ENCODE peak calls at places on chromosomes 3 and 15, in seven cellular contexts. M is endothelial cell of umbilical vein, V is H9, B is mammary epithelial cell, A is GM23338, H is astrocyte, W is HCT116. E is an unnamed sample. For H4K20me1, the result is how much of the 10 kb centered on the place peaks cover.

GRCh38 chr15:70098461-70099166 is 897 bp upstream of the TLE3 start:
- DNase-seq in M (peak), V (peak), B (peak), A (peak), H (no peak), W (peak), E (peak)

GRCh38 chr15:69308949-69309348 is 10.2 kb downstream of the PAQR5 start:
- DNase-seq in M (no peak), V (no peak), B (no peak), A (no peak), H (no peak), W (no peak), E (no peak)

GRCh38 chr15:29676961-29677402 is 145.3 kb downstream of the TJP1 start:
- DNase-seq in M (peak), V (peak), B (peak), A (no peak), H (peak), W (no peak), E (no peak)

GRCh38 chr3:4897765-4898453 is 81.3 kb upstream of the BHLHE40 start:
- DNase-seq in M (no peak), V (no peak), B (no peak), A (no peak), H (peak), W (no peak), E (no peak)

GRCh38 chr3:163129287-163129686 is 1632.7 kb downstream of the OTOL1 start:
- DNase-seq in M (no peak), V (no peak), B (no peak), A (no peak), H (no peak), W (no peak), E (no peak)

GRCh38 chr3:4426782-4427344 is 40.2 kb downstream of the SUMF1 start:
- DNase-seq in M (peak), V (no peak), B (peak), A (no peak), H (peak), W (peak), E (no peak)

GRCh38 chr3:38577089-38578080 is 72.1 kb downstream of the SCN5A start:
- DNase-seq in M (no peak), V (peak), B (no peak), A (peak), H (no peak), W (no peak), E (no peak)

GRCh38 chr3:115843206-115843605 is 219.9 kb downstream of the GAP43 start:
- DNase-seq in M (no peak), V (no peak), B (no peak), A (no peak), H (no peak), W (no peak), E (no peak)

GRCh38 chr3:145936986-145937385 is 224.0 kb downstream of the PLOD2 start:
- DNase-seq in M (no peak), V (no peak), B (peak), A (no peak), H (peak), W (no peak), E (no peak)
- H4K20me1 ChIP-seq in M (under half), V (under half), B (under half), A (under half), H (under half), W (under half), E (under half)

DNA sequence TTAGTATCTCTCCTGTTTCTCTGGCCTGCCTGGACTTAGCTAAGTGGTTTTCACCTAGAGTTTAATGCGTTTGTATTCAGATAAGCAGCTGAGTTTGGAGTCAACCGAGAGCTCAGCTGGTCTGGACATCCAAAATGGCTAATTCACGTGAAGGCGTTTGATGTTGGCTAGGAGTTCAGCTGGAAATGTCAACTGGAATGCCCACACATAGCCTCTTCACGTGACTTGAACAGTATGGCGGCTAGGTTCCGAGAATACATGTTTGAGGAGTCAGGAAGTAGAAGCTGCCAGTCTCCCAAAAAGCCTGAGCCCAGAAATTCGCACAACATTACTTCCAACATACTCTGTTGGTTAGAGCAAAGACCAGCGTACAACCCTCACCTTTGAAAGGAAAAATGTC is 2.2 kb downstream of the USP8 start:
- DNase-seq in M (no peak), V (no peak), B (no peak), A (no peak), H (no peak), W (no peak), E (no peak)
- H4K20me1 ChIP-seq in M (under half), V (under half), B (under half), A (under half), H (half or more), W (under half), E (under half)

GRCh38 chr3:32882603-32883025 is 64.8 kb downstream of the TRIM71 start:
- DNase-seq in M (no peak), V (no peak), B (no peak), A (no peak), H (no peak), W (no peak), E (no peak)
- H4K20me1 ChIP-seq in M (under half), V (under half), B (under half), A (half or more), H (under half), W (under half), E (under half)

GRCh38 chr3:194470615-194471014 is 16.2 kb downstream of the ATP13A3 start:
- DNase-seq in M (peak), V (no peak), B (no peak), A (no peak), H (no peak), W (no peak), E (no peak)

GRCh38 chr3:194469977-194470376 is 16.8 kb downstream of the ATP13A3 start:
- DNase-seq in M (no peak), V (no peak), B (no peak), A (no peak), H (no peak), W (no peak), E (no peak)

GRCh38 chr3:194471863-194472262 is 14.9 kb downstream of the ATP13A3 start:
- DNase-seq in M (no peak), V (no peak), B (no peak), A (no peak), H (no peak), W (no peak), E (no peak)

GRCh38 chr3:194474675-194475074 is 12.1 kb downstream of the ATP13A3 start:
- DNase-seq in M (no peak), V (no peak), B (no peak), A (no peak), H (no peak), W (no peak), E (no peak)

DNA sequence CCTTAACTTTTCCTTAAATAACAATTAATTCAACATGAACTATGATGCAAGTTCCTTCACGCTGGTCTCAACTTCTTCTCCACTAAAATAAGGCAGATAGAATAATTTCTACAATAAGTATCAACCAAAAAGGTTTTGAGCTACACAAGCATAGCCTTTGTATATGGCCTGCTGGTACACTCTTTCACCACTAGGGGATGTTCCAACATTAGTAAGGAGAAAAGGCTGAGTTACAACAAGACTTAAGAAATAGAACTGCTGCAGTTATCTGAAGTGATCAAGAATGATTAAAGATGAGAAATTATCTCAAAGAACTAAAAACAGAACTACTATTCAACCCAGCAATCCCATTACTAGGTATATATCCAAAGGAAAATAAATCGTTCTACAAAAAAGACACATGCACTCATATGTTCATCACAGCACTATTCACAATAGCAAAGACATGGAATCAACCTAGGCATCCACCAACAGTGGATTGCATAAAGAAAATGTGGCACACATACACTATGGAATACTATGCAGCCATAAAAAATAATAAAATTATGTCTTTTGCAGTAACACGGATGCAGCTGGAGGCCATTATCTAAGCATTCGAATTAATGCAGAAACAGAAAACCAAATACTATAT is 14.4 kb downstream of the ATP13A3 start:
- DNase-seq in M (peak), V (no peak), B (peak), A (peak), H (peak), W (peak), E (peak)
- H4K20me1 ChIP-seq in M (under half), V (under half), B (under half), A (under half), H (half or more), W (under half), E (under half)

DNA sequence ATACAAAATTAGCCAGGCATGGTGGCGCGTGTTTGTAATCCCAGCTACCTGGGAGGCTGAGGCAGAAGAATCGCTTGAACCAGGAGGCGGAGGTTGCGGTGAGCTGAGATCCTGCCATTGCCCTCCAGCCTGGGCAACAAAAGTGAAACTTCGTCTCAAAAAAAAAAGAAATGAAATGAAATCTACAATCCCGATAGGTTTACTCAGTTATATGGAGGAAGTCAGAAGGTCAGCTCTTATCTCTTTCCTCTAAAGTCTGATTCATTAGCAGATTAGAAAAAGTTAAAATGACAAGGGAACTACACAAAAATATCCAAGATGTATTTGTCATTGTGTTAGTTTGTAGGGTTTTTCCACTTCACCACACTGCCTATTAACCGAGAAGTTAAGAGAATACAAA is 420.7 kb downstream of the SHQ1 start:
- DNase-seq in M (no peak), V (no peak), B (no peak), A (no peak), H (no peak), W (no peak), E (no peak)
- H4K20me1 ChIP-seq in M (under half), V (under half), B (under half), A (half or more), H (half or more), W (under half), E (half or more)

GRCh38 chr3:141618511-141618910 is 119.6 kb upstream of the RNF7 start:
- DNase-seq in M (no peak), V (no peak), B (no peak), A (no peak), H (no peak), W (no peak), E (no peak)
- H4K20me1 ChIP-seq in M (under half), V (under half), B (under half), A (under half), H (under half), W (under half), E (under half)

DNA sequence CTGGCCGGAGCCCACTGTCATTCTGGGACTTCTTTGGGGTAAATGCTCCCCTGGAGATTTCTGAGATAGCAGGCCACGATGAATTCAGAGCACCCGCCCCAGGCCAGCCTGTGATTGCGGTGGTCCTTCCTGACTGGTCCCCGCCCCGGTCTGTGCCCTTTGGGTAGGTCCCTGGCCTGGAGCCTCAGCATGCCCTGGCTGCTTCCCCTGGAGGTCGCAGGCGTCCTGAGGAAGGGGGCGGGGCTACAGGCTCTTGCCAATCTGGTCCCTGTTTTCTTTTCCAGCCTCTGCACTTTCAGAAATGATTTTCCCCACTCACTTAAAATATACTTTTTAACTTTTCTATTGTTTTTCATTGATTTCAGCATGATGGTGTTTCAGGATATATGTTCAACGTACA is 250.2 kb upstream of the ATP10A start:
- DNase-seq in M (no peak), V (peak), B (no peak), A (peak), H (no peak), W (no peak), E (no peak)
- H4K20me1 ChIP-seq in M (under half), V (under half), B (under half), A (under half), H (under half), W (under half), E (under half)

E was measured in Karpas-422.